ENCODE peak calls at places on chromosomes 3 and 15, in six cellular contexts. I, C, T, H, U and Q are unnamed samples. For H3K4me1, the result is how much of the 10 kb centered on the place peaks cover.

GRCh38 chr15:41971893-41972340 is 440 bp downstream of the EHD4 start:
- DNase-seq in I (peak), C (no peak), T (no peak), H (no peak), U (peak), Q (peak)

GRCh38 chr3:119481079-119481478 is 12.3 kb downstream of the POGLUT1 start:
- DNase-seq in I (no peak), C (no peak), T (no peak), H (no peak), U (no peak), Q (no peak)

GRCh38 chr15:39942101-39942752 is 8.3 kb downstream of the EIF2AK4 start:
- DNase-seq in I (no peak), C (no peak), T (no peak), H (peak), U (no peak), Q (no peak)

GRCh38 chr15:85407421-85408269 is 27.2 kb downstream of the AKAP13 start:
- DNase-seq in I (no peak), C (no peak), T (peak), H (peak), U (peak), Q (peak)

GRCh38 chr15:101499863-101500713 is 10.6 kb upstream of the PCSK6 start:
- DNase-seq in I (no peak), C (no peak), T (no peak), H (no peak), U (no peak), Q (no peak)

GRCh38 chr3:197490098-197490497 is 65.7 kb downstream of the BDH1 start:
- DNase-seq in I (no peak), C (no peak), T (peak), H (peak), U (peak), Q (peak)

GRCh38 chr3:171944109-171945016 is 95.0 kb upstream of the FNDC3B start:
- DNase-seq in I (no peak), C (no peak), T (no peak), H (peak), U (no peak), Q (peak)

GRCh38 chr15:59360305-59360704 is 12.4 kb downstream of the MYO1E start:
- DNase-seq in I (no peak), C (no peak), T (no peak), H (no peak), U (no peak), Q (no peak)

GRCh38 chr3:128727485-128727884 is 1.5 kb downstream of the RAB7A start:
- DNase-seq in I (no peak), C (no peak), T (no peak), H (no peak), U (no peak), Q (no peak)

GRCh38 chr3:150407051-150407817 is 864 bp upstream of the TSC22D2 start:
- DNase-seq in I (peak), C (peak), T (peak), H (peak), U (peak), Q (no peak)

GRCh38 chr3:189563841-189564563 is 67.2 kb upstream of the TP63 start:
- DNase-seq in I (no peak), C (no peak), T (peak), H (peak), U (peak), Q (no peak)

GRCh38 chr15:41581110-41581509 is 22.1 kb downstream of the TYRO3 start:
- DNase-seq in I (no peak), C (no peak), T (peak), H (no peak), U (peak), Q (no peak)

GRCh38 chr3:125165189-125165947 is 47.2 kb downstream of the SLC12A8 start:
- DNase-seq in I (peak), C (peak), T (peak), H (no peak), U (peak), Q (peak)

GRCh38 chr15:75843618-75844610 is 667 bp downstream of the UBE2Q2 start:
- DNase-seq in I (peak), C (peak), T (peak), H (peak), U (peak), Q (peak)

GRCh38 chr15:57432141-57432701 is 55.9 kb downstream of the CGNL1 start:
- DNase-seq in I (no peak), C (no peak), T (no peak), H (peak), U (no peak), Q (peak)

GRCh38 chr15:29665441-29665985 is 156.8 kb downstream of the TJP1 start:
- DNase-seq in I (no peak), C (no peak), T (no peak), H (no peak), U (no peak), Q (no peak)

GRCh38 chr3:188274249-188274915 is 120.4 kb downstream of the LPP start:
- DNase-seq in I (no peak), C (no peak), T (no peak), H (peak), U (no peak), Q (no peak)

GRCh38 chr3:158018462-158018861 is 87.8 kb downstream of the SHOX2 start:
- DNase-seq in I (no peak), C (no peak), T (no peak), H (no peak), U (no peak), Q (no peak)

GRCh38 chr3:156181509-156181908 is 61.1 kb downstream of the KCNAB1 start:
- DNase-seq in I (no peak), C (no peak), T (peak), H (peak), U (no peak), Q (no peak)

GRCh38 chr15:95017950-95018349 is 786.6 kb downstream of the MCTP2 start:
- DNase-seq in I (peak), C (peak), T (no peak), H (no peak), U (peak), Q (peak)

GRCh38 chr3:115072265-115073008 is 74.7 kb downstream of the ZBTB20 start:
- DNase-seq in I (no peak), C (no peak), T (no peak), H (peak), U (no peak), Q (peak)

GRCh38 chr15:57582080-57582479 is 9.6 kb upstream of the MYZAP start:
- DNase-seq in I (no peak), C (no peak), T (no peak), H (no peak), U (no peak), Q (no peak)

GRCh38 chr3:61438253-61439115 is 122.9 kb upstream of the PTPRG start:
- DNase-seq in I (no peak), C (no peak), T (no peak), H (no peak), U (peak), Q (no peak)

GRCh38 chr3:35651456-35651855 is 12.1 kb downstream of the ARPP21 start:
- DNase-seq in I (no peak), C (no peak), T (no peak), H (no peak), U (no peak), Q (no peak)

GRCh38 chr3:73351423-73352071 is 273.2 kb downstream of the PDZRN3 start:
- DNase-seq in I (peak), C (no peak), T (no peak), H (peak), U (no peak), Q (no peak)

GRCh38 chr3:140972833-140973232 is 31.2 kb downstream of the SLC25A36 start:
- DNase-seq in I (no peak), C (no peak), T (peak), H (peak), U (no peak), Q (peak)

GRCh38 chr3:23966308-23966707 is 21.2 kb downstream of the NR1D2 start:
- DNase-seq in I (no peak), C (no peak), T (no peak), H (peak), U (no peak), Q (peak)

GRCh38 chr3:136513367-136513766 is 238.8 kb downstream of the STAG1 start:
- DNase-seq in I (no peak), C (no peak), T (no peak), H (no peak), U (no peak), Q (no peak)

GRCh38 chr15:42156266-42156922 is at the start of gene PLA2G4F:
- DNase-seq in I (no peak), C (no peak), T (no peak), H (no peak), U (peak), Q (no peak)

GRCh38 chr3:132543016-132543739 is 53.9 kb upstream of the ACKR4 start:
- DNase-seq in I (no peak), C (no peak), T (peak), H (peak), U (peak), Q (peak)

GRCh38 chr3:136193273-136194043 is 2.7 kb downstream of the MSL2 start:
- DNase-seq in I (peak), C (no peak), T (no peak), H (no peak), U (no peak), Q (peak)

GRCh38 chr3:37687966-37688365 is 173.7 kb upstream of the CTDSPL start:
- DNase-seq in I (no peak), C (no peak), T (no peak), H (no peak), U (no peak), Q (no peak)

GRCh38 chr3:11558002-11558401 is 85.7 kb downstream of the VGLL4 start:
- DNase-seq in I (no peak), C (peak), T (no peak), H (peak), U (no peak), Q (peak)
- H3K4me1 ChIP-seq in I (under half), C (half or more), T (under half), H (half or more), U (under half), Q (half or more)

GRCh38 chr15:70530906-70531305 is 232.5 kb downstream of the UACA start:
- DNase-seq in I (no peak), C (no peak), T (no peak), H (no peak), U (no peak), Q (no peak)
- H3K4me1 ChIP-seq in I (under half), C (under half), T (under half), H (under half), U (under half), Q (under half)

GRCh38 chr3:30640856-30641255 is 34.5 kb downstream of the TGFBR2 start:
- DNase-seq in I (no peak), C (no peak), T (no peak), H (no peak), U (no peak), Q (no peak)
- H3K4me1 ChIP-seq in I (under half), C (under half), T (under half), H (under half), U (under half), Q (under half)

GRCh38 chr3:78732893-78733292 is 1034.9 kb downstream of the ROBO1 start:
- DNase-seq in I (no peak), C (no peak), T (no peak), H (no peak), U (no peak), Q (no peak)
- H3K4me1 ChIP-seq in I (under half), C (under half), T (under half), H (under half), U (under half), Q (under half)

GRCh38 chr15:89099968-89100367 is 11.7 kb downstream of the ABHD2 start:
- DNase-seq in I (no peak), C (no peak), T (no peak), H (no peak), U (no peak), Q (no peak)
- H3K4me1 ChIP-seq in I (under half), C (under half), T (half or more), H (under half), U (under half), Q (under half)